ENCODE peak calls at places on chromosome 2, in ten cellular contexts. X, S, E, I, R, Y, H, N, L and A are unnamed samples.

GRCh38 chr2:16264491-16264890 is 324.1 kb downstream of the MYCN start:
- DNase-seq in X (no peak), S (no peak), E (no peak), I (no peak), R (no peak), Y (no peak), H (no peak), N (no peak), L (no peak), A (no peak)

GRCh38 chr2:54763636-54764291 is 40.3 kb downstream of the EML6 start:
- DNase-seq in X (peak), S (no peak), E (no peak), I (no peak), R (no peak), Y (no peak), H (no peak), N (no peak), L (peak), A (no peak)

GRCh38 chr2:219158586-219158985 is 2.0 kb downstream of the NHEJ1 start:
- DNase-seq in X (no peak), S (no peak), E (no peak), I (no peak), R (no peak), Y (no peak), H (no peak), N (no peak), L (no peak), A (no peak)

GRCh38 chr2:191688934-191689695 is 11.2 kb downstream of the NABP1 start:
- DNase-seq in X (no peak), S (peak), E (no peak), I (peak), R (no peak), Y (peak), H (no peak), N (no peak), L (no peak), A (peak)

GRCh38 chr2:70828914-70829824 is 6.4 kb downstream of the CD207 start:
- DNase-seq in X (no peak), S (no peak), E (no peak), I (no peak), R (no peak), Y (no peak), H (no peak), N (peak), L (no peak), A (no peak)

GRCh38 chr2:39913648-39914456 is 134.8 kb upstream of the THUMPD2 start:
- DNase-seq in X (peak), S (peak), E (no peak), I (peak), R (peak), Y (peak), H (no peak), N (no peak), L (peak), A (peak)

GRCh38 chr2:239917128-239917956 is 107.8 kb downstream of the NDUFA10 start:
- DNase-seq in X (no peak), S (no peak), E (no peak), I (no peak), R (no peak), Y (no peak), H (no peak), N (no peak), L (no peak), A (no peak)

GRCh38 chr2:102137138-102137537 is 5.4 kb upstream of the IL1R1 start:
- DNase-seq in X (no peak), S (no peak), E (no peak), I (no peak), R (no peak), Y (no peak), H (no peak), N (no peak), L (no peak), A (no peak)

GRCh38 chr2:109351164-109351756 is 222.3 kb downstream of the SH3RF3 start:
- DNase-seq in X (no peak), S (peak), E (peak), I (peak), R (no peak), Y (peak), H (no peak), N (peak), L (no peak), A (peak)

GRCh38 chr2:43539991-43540860 is 55.6 kb downstream of the THADA start:
- DNase-seq in X (no peak), S (peak), E (no peak), I (peak), R (no peak), Y (no peak), H (no peak), N (peak), L (no peak), A (peak)

GRCh38 chr2:46042207-46042637 is 255.0 kb upstream of the EPAS1 start:
- DNase-seq in X (no peak), S (no peak), E (no peak), I (no peak), R (no peak), Y (no peak), H (no peak), N (no peak), L (no peak), A (no peak)